ENCODE peak calls at places on chromosomes 12 and 14, in five cellular contexts. K is keratinocyte, S is AG10803, J is lower leg skin, V is GM20000. P is an unnamed sample.

GRCh38 chr14:68774771-68775613 is 17.9 kb downstream of the ZFP36L1 start:
- DNase-seq in K (no peak), S (peak), J (peak), V (no peak), P (no peak)

GRCh38 chr12:50557421-50557820 is 52.6 kb downstream of the DIP2B start:
- DNase-seq in K (no peak), S (peak), J (no peak), V (no peak), P (no peak)

GRCh38 chr12:104220931-104221330 is 5.4 kb downstream of the TXNRD1 start:
- DNase-seq in K (no peak), S (no peak), J (no peak), V (no peak), P (no peak)

GRCh38 chr14:22002860-22003284 is 329.3 kb upstream of the OR4E1 start:
- DNase-seq in K (no peak), S (no peak), J (no peak), V (no peak), P (no peak)

GRCh38 chr12:129379076-129379804 is 524.6 kb downstream of the TMEM132D start:
- DNase-seq in K (no peak), S (no peak), J (no peak), V (no peak), P (no peak)

GRCh38 chr12:10189653-10190052 is 10.8 kb downstream of the TMEM52B start:
- DNase-seq in K (no peak), S (peak), J (no peak), V (no peak), P (no peak)

GRCh38 chr12:51828951-51829581 is 19.5 kb downstream of the FIGNL2 start:
- DNase-seq in K (no peak), S (no peak), J (no peak), V (no peak), P (no peak)

GRCh38 chr12:6193853-6194815 is 6.1 kb upstream of the CD9 start:
- DNase-seq in K (no peak), S (no peak), J (peak), V (no peak), P (no peak)

GRCh38 chr12:52682381-52682660 is 2.1 kb upstream of the KRT1 start:
- DNase-seq in K (no peak), S (no peak), J (no peak), V (no peak), P (no peak)

GRCh38 chr14:105840266-105841021 is 314.1 kb downstream of the TMEM121 start:
- DNase-seq in K (no peak), S (no peak), J (peak), V (no peak), P (no peak)

GRCh38 chr14:92953526-92953925 is 30.6 kb downstream of the CHGA start:
- DNase-seq in K (no peak), S (no peak), J (no peak), V (no peak), P (no peak)

GRCh38 chr14:94269156-94269555 is 23.9 kb downstream of the SERPINA10 start:
- DNase-seq in K (no peak), S (no peak), J (no peak), V (no peak), P (no peak)

GRCh38 chr12:20628388-20628787 is 66.7 kb upstream of the SLCO1C1 start:
- DNase-seq in K (no peak), S (no peak), J (no peak), V (no peak), P (no peak)

GRCh38 chr12:20625531-20625930 is 69.6 kb upstream of the SLCO1C1 start:
- DNase-seq in K (no peak), S (no peak), J (no peak), V (no peak), P (no peak)

GRCh38 chr12:20627001-20627588 is 68.0 kb upstream of the SLCO1C1 start:
- DNase-seq in K (no peak), S (peak), J (no peak), V (no peak), P (no peak)

GRCh38 chr12:20628999-20629398 is 66.1 kb upstream of the SLCO1C1 start:
- DNase-seq in K (no peak), S (no peak), J (no peak), V (no peak), P (no peak)

DNA sequence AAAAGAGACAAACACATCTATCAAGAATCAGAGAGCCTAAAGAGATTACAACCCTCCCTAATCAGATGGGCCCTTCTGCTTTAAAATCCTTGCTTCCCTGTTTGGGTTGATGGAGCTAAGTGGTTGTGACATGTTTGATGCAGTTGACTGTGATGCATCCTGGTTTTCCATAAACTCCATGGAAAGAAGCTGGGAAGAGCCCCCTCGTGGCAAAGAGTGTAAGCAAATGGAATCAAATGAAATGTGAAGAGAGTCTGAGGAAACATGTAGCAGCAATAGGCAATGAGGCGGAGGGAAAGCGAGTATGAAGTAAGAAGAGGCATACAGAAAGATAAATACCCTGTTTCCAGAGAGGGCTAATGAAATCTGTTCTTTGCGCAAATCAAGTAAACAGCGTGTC is 70.4 kb upstream of the SLCO1C1 start:
- DNase-seq in K (no peak), S (peak), J (no peak), V (no peak), P (no peak)
- TF ChIP-seq CTCF in K (no peak), S (peak), J (no peak), V (no peak), P (peak)

GRCh38 chr12:107560194-107560905 is 125.2 kb upstream of the PWP1 start:
- DNase-seq in K (no peak), S (no peak), J (peak), V (no peak), P (no peak)
- TF ChIP-seq CTCF in K (no peak), S (no peak), J (no peak), V (no peak), P (no peak)

GRCh38 chr12:90010089-90010488 is 301.5 kb upstream of the ATP2B1 start:
- DNase-seq in K (no peak), S (no peak), J (no peak), V (no peak), P (no peak)
- TF ChIP-seq CTCF in K (no peak), S (no peak), J (no peak), V (no peak), P (peak)

GRCh38 chr12:65699251-65699650 is 125.0 kb upstream of the HMGA2 start:
- DNase-seq in K (no peak), S (peak), J (no peak), V (no peak), P (no peak)
- TF ChIP-seq CTCF in K (peak), S (peak), J (no peak), V (no peak), P (peak)

DNA sequence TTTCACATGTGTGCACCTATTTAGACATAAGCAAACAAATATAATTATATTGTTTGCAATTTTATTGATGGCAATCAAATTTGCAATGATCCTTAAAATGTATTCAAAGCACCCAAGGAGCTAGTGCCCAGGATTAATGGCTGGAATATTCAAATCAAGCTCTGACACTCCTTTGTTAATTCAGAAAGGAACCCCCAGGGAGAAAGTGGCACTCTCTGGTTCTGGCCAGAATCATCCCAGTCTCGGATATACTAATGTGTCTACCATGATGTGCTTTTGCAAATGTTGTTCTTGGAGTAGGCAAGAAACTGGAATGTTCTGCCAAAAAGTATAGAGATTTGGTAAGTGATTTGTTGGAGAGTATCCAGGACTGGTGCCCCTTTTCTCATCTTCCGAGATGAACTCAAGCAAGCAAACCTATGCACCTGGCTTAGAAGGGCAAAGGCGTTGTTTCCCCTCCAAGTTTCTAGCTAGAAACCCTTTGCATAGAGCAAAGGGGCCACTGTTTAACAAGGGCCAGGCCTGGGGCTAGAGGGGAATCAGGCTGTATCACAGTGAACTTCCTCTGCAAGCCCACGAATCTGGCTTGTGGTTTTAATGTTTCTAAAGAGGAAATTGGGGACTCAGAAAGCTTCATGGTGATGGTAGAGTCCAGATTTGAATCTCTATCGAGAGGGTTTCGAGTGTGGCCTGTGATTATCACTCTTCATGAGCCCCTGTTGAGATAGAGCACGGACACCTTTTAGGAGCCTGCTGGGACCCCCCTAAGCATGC is 189.7 kb downstream of the VRK1 start:
- DNase-seq in K (no peak), S (no peak), J (no peak), V (no peak), P (no peak)
- TF ChIP-seq CTCF in K (no peak), S (no peak), J (no peak), V (no peak), P (no peak)

DNA sequence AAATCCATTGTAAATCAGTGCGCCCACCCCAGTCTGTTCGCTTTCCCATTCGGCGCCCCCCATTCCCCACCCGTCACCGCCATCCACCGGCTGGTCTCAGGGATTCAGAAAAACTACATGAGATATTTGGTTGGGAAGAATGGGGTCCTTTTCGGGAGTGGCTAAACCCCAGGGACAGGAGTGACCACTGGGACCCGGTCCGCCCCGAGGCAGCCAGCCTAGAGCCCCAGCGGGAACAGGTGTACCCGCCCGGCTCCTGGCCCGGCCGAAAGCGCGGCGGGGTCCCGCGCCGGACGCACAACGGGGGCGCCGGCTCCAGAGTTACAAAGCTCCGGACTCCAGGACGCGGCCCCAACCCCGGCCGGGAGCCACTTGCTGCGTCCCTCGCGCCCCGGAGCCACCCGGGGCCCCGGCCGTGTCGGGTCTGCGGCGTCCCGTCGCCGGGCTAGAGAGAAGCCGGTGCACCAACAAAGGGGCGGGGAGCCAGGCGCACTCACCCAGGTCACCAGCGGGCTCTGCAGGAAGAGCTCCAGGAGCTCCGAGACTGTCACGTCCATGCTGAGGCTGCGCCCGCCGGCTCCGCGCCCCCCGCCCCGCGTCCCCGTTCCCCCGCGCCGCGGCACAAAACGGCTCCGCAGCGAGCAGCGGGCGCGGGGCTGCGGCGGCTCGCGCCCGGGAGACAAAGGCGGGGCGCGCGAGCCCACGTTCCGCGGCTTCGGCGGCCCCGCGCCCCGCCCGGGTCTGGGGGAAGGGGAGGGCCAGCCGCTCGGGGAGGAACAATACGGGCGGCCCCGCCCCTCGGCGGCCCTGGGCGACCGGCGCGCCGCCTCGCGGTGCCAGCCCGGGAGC is at the start of gene CCDC88C:
- DNase-seq in K (no peak), S (no peak), J (peak), V (peak), P (no peak)
- TF ChIP-seq CTCF in K (no peak), S (no peak), J (no peak), V (peak), P (no peak)

P was measured in AG09319.